ENCODE peak calls at places on chromosomes 12 and 14, in ten cellular contexts. One of them, this sample, is unnamed. For H3K4me1, the result is how much of the 10 kb centered on the place peaks cover.

GRCh38 chr12:42090899-42091298 is 53.8 kb downstream of the GXYLT1 start:
- DNase-seq in kidney: no peak
- DNase-seq in uterus: no peak
- DNase-seq in OCI-LY7: no peak
- DNase-seq in trophoblast cell: peak
- DNase-seq in heart left ventricle: no peak
- DNase-seq in fibroblast of lung: peak
- DNase-seq in mesenchymal stem cell: peak
- DNase-seq in stomach: no peak
- DNase-seq in cardiac muscle cell: no peak
- DNase-seq in this sample: no peak

GRCh38 chr12:118136559-118137003 is 657 bp downstream of the PEBP1 start:
- DNase-seq in kidney: peak
- DNase-seq in uterus: peak
- DNase-seq in OCI-LY7: peak
- DNase-seq in trophoblast cell: peak
- DNase-seq in heart left ventricle: peak
- DNase-seq in fibroblast of lung: peak
- DNase-seq in mesenchymal stem cell: peak
- DNase-seq in stomach: peak
- DNase-seq in cardiac muscle cell: peak
- DNase-seq in this sample: no peak

GRCh38 chr12:9039397-9039977 is 50.1 kb downstream of the KLRG1 start:
- DNase-seq in kidney: no peak
- DNase-seq in uterus: no peak
- DNase-seq in OCI-LY7: peak
- DNase-seq in trophoblast cell: peak
- DNase-seq in heart left ventricle: no peak
- DNase-seq in fibroblast of lung: peak
- DNase-seq in mesenchymal stem cell: peak
- DNase-seq in stomach: no peak
- DNase-seq in cardiac muscle cell: peak
- DNase-seq in this sample: no peak

GRCh38 chr12:68842123-68842522 is 34.1 kb downstream of the MDM2 start:
- DNase-seq in kidney: no peak
- DNase-seq in uterus: no peak
- DNase-seq in OCI-LY7: no peak
- DNase-seq in trophoblast cell: no peak
- DNase-seq in heart left ventricle: no peak
- DNase-seq in fibroblast of lung: no peak
- DNase-seq in mesenchymal stem cell: no peak
- DNase-seq in stomach: no peak
- DNase-seq in cardiac muscle cell: no peak
- DNase-seq in this sample: no peak

GRCh38 chr12:95073698-95074520 is 491 bp upstream of the NR2C1 start:
- DNase-seq in kidney: peak
- DNase-seq in uterus: no peak
- DNase-seq in OCI-LY7: no peak
- DNase-seq in trophoblast cell: no peak
- DNase-seq in heart left ventricle: no peak
- DNase-seq in fibroblast of lung: no peak
- DNase-seq in mesenchymal stem cell: no peak
- DNase-seq in stomach: no peak
- DNase-seq in cardiac muscle cell: no peak
- DNase-seq in this sample: no peak

GRCh38 chr12:115660211-115660805 is 617.2 kb downstream of the MED13L start:
- DNase-seq in kidney: no peak
- DNase-seq in uterus: peak
- DNase-seq in OCI-LY7: no peak
- DNase-seq in trophoblast cell: no peak
- DNase-seq in heart left ventricle: peak
- DNase-seq in fibroblast of lung: no peak
- DNase-seq in mesenchymal stem cell: no peak
- DNase-seq in stomach: peak
- DNase-seq in cardiac muscle cell: no peak
- DNase-seq in this sample: no peak

GRCh38 chr12:27864521-27864920 is 84.5 kb upstream of the MANSC4 start:
- DNase-seq in kidney: no peak
- DNase-seq in uterus: no peak
- DNase-seq in OCI-LY7: no peak
- DNase-seq in trophoblast cell: peak
- DNase-seq in heart left ventricle: no peak
- DNase-seq in fibroblast of lung: peak
- DNase-seq in mesenchymal stem cell: no peak
- DNase-seq in stomach: no peak
- DNase-seq in cardiac muscle cell: no peak
- DNase-seq in this sample: no peak

GRCh38 chr12:50999139-50999538 is 27.0 kb downstream of the SLC11A2 start:
- DNase-seq in kidney: no peak
- DNase-seq in uterus: no peak
- DNase-seq in OCI-LY7: no peak
- DNase-seq in trophoblast cell: peak
- DNase-seq in heart left ventricle: no peak
- DNase-seq in fibroblast of lung: peak
- DNase-seq in mesenchymal stem cell: no peak
- DNase-seq in stomach: no peak
- DNase-seq in cardiac muscle cell: no peak
- DNase-seq in this sample: no peak

GRCh38 chr12:53045646-53046045 is 4.2 kb upstream of the TNS2 start:
- DNase-seq in kidney: no peak
- DNase-seq in uterus: peak
- DNase-seq in OCI-LY7: no peak
- DNase-seq in trophoblast cell: no peak
- DNase-seq in heart left ventricle: no peak
- DNase-seq in fibroblast of lung: no peak
- DNase-seq in mesenchymal stem cell: no peak
- DNase-seq in stomach: no peak
- DNase-seq in cardiac muscle cell: no peak
- DNase-seq in this sample: no peak

GRCh38 chr12:53044052-53044581 is 5.7 kb upstream of the TNS2 start:
- DNase-seq in kidney: no peak
- DNase-seq in uterus: no peak
- DNase-seq in OCI-LY7: no peak
- DNase-seq in trophoblast cell: no peak
- DNase-seq in heart left ventricle: no peak
- DNase-seq in fibroblast of lung: no peak
- DNase-seq in mesenchymal stem cell: no peak
- DNase-seq in stomach: no peak
- DNase-seq in cardiac muscle cell: no peak
- DNase-seq in this sample: no peak

GRCh38 chr12:53039851-53040250 is 10.0 kb upstream of the TNS2 start:
- DNase-seq in kidney: no peak
- DNase-seq in uterus: no peak
- DNase-seq in OCI-LY7: no peak
- DNase-seq in trophoblast cell: no peak
- DNase-seq in heart left ventricle: no peak
- DNase-seq in fibroblast of lung: no peak
- DNase-seq in mesenchymal stem cell: no peak
- DNase-seq in stomach: no peak
- DNase-seq in cardiac muscle cell: no peak
- DNase-seq in this sample: no peak

GRCh38 chr12:53044896-53045571 is 4.8 kb upstream of the TNS2 start:
- DNase-seq in kidney: no peak
- DNase-seq in uterus: no peak
- DNase-seq in OCI-LY7: no peak
- DNase-seq in trophoblast cell: no peak
- DNase-seq in heart left ventricle: no peak
- DNase-seq in fibroblast of lung: no peak
- DNase-seq in mesenchymal stem cell: no peak
- DNase-seq in stomach: no peak
- DNase-seq in cardiac muscle cell: no peak
- DNase-seq in this sample: peak

DNA sequence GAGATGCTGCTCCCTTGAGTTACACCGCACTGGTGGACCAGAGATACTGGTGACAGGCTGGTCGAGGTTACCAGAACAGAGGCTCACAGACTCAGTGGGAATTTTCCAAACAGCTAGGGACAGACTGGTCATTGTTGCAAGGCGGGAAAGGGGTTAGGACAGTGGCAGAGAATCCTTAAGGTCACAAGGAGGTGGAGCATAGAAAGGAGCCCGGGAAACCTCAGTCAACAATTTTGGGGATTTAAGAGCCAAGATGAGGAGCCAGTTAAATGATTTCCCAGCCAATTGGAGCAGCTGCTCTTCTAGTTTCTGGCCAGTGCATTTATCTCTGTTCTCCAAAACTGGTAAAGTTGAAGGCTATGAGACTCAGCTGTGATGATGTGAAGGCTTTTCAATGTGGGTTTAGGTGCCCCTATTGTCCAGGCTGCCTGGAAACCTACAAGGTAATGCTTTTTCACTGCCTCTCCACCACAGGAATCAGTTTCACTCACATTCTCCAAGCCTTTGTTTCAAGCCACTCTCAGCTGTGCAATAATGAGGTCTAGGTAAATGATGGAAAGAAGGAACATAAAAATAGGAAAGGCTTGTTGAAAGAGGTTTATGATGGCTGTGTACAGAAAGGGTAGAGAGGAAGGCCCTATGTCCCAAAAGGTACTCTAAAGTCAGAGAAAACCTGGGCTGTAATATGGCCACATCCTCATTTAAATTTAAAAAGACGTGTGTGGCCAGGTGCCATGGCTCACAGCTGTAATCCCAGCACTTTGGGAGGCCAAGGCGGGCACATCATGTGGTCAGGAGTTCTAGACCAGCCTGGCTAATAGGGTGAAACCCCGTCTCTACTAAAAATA is 7.0 kb upstream of the TNS2 start:
- DNase-seq in kidney: no peak
- DNase-seq in uterus: no peak
- DNase-seq in OCI-LY7: no peak
- DNase-seq in trophoblast cell: no peak
- DNase-seq in heart left ventricle: no peak
- DNase-seq in fibroblast of lung: no peak
- DNase-seq in mesenchymal stem cell: no peak
- DNase-seq in stomach: no peak
- DNase-seq in cardiac muscle cell: no peak
- DNase-seq in this sample: no peak
- H3K4me1 ChIP-seq in kidney: under half
- H3K4me1 ChIP-seq in uterus: under half
- H3K4me1 ChIP-seq in OCI-LY7: under half
- H3K4me1 ChIP-seq in trophoblast cell: under half
- H3K4me1 ChIP-seq in heart left ventricle: under half
- H3K4me1 ChIP-seq in fibroblast of lung: under half
- H3K4me1 ChIP-seq in mesenchymal stem cell: under half
- H3K4me1 ChIP-seq in stomach: under half
- H3K4me1 ChIP-seq in cardiac muscle cell: under half
- H3K4me1 ChIP-seq in this sample: under half

GRCh38 chr12:124792961-124793441 is 70.7 kb downstream of the SCARB1 start:
- DNase-seq in kidney: no peak
- DNase-seq in uterus: no peak
- DNase-seq in OCI-LY7: no peak
- DNase-seq in trophoblast cell: peak
- DNase-seq in heart left ventricle: no peak
- DNase-seq in fibroblast of lung: peak
- DNase-seq in mesenchymal stem cell: no peak
- DNase-seq in stomach: no peak
- DNase-seq in cardiac muscle cell: no peak
- DNase-seq in this sample: no peak

GRCh38 chr12:124788936-124789555 is 74.6 kb downstream of the SCARB1 start:
- DNase-seq in kidney: no peak
- DNase-seq in uterus: no peak
- DNase-seq in OCI-LY7: no peak
- DNase-seq in trophoblast cell: no peak
- DNase-seq in heart left ventricle: no peak
- DNase-seq in fibroblast of lung: no peak
- DNase-seq in mesenchymal stem cell: no peak
- DNase-seq in stomach: no peak
- DNase-seq in cardiac muscle cell: no peak
- DNase-seq in this sample: no peak

GRCh38 chr12:124790650-124791400 is 72.8 kb downstream of the SCARB1 start:
- DNase-seq in kidney: no peak
- DNase-seq in uterus: no peak
- DNase-seq in OCI-LY7: no peak
- DNase-seq in trophoblast cell: no peak
- DNase-seq in heart left ventricle: no peak
- DNase-seq in fibroblast of lung: no peak
- DNase-seq in mesenchymal stem cell: no peak
- DNase-seq in stomach: no peak
- DNase-seq in cardiac muscle cell: no peak
- DNase-seq in this sample: no peak

GRCh38 chr12:124795081-124795948 is 68.3 kb downstream of the SCARB1 start:
- DNase-seq in kidney: no peak
- DNase-seq in uterus: no peak
- DNase-seq in OCI-LY7: no peak
- DNase-seq in trophoblast cell: no peak
- DNase-seq in heart left ventricle: no peak
- DNase-seq in fibroblast of lung: no peak
- DNase-seq in mesenchymal stem cell: no peak
- DNase-seq in stomach: no peak
- DNase-seq in cardiac muscle cell: no peak
- DNase-seq in this sample: no peak

GRCh38 chr12:124792177-124792576 is 71.5 kb downstream of the SCARB1 start:
- DNase-seq in kidney: no peak
- DNase-seq in uterus: no peak
- DNase-seq in OCI-LY7: no peak
- DNase-seq in trophoblast cell: no peak
- DNase-seq in heart left ventricle: no peak
- DNase-seq in fibroblast of lung: no peak
- DNase-seq in mesenchymal stem cell: no peak
- DNase-seq in stomach: no peak
- DNase-seq in cardiac muscle cell: no peak
- DNase-seq in this sample: no peak
- H3K27ac ChIP-seq in kidney: no peak
- H3K27ac ChIP-seq in uterus: no peak
- H3K27ac ChIP-seq in OCI-LY7: no peak
- H3K27ac ChIP-seq in trophoblast cell: no peak
- H3K27ac ChIP-seq in heart left ventricle: no peak
- H3K27ac ChIP-seq in fibroblast of lung: no peak
- H3K27ac ChIP-seq in mesenchymal stem cell: no peak
- H3K27ac ChIP-seq in stomach: no peak
- H3K27ac ChIP-seq in cardiac muscle cell: no peak
- H3K27ac ChIP-seq in this sample: no peak

GRCh38 chr14:54681819-54682261 is 114.9 kb downstream of the SAMD4A start:
- DNase-seq in kidney: no peak
- DNase-seq in uterus: no peak
- DNase-seq in OCI-LY7: no peak
- DNase-seq in trophoblast cell: no peak
- DNase-seq in heart left ventricle: no peak
- DNase-seq in fibroblast of lung: peak
- DNase-seq in mesenchymal stem cell: peak
- DNase-seq in stomach: no peak
- DNase-seq in cardiac muscle cell: no peak
- DNase-seq in this sample: no peak

GRCh38 chr14:54680636-54681035 is 113.7 kb downstream of the SAMD4A start:
- DNase-seq in kidney: no peak
- DNase-seq in uterus: no peak
- DNase-seq in OCI-LY7: no peak
- DNase-seq in trophoblast cell: no peak
- DNase-seq in heart left ventricle: no peak
- DNase-seq in fibroblast of lung: no peak
- DNase-seq in mesenchymal stem cell: no peak
- DNase-seq in stomach: no peak
- DNase-seq in cardiac muscle cell: no peak
- DNase-seq in this sample: no peak

GRCh38 chr14:54685286-54685845 is 118.4 kb downstream of the SAMD4A start:
- DNase-seq in kidney: no peak
- DNase-seq in uterus: no peak
- DNase-seq in OCI-LY7: no peak
- DNase-seq in trophoblast cell: no peak
- DNase-seq in heart left ventricle: no peak
- DNase-seq in fibroblast of lung: peak
- DNase-seq in mesenchymal stem cell: no peak
- DNase-seq in stomach: no peak
- DNase-seq in cardiac muscle cell: no peak
- DNase-seq in this sample: no peak

GRCh38 chr14:54683882-54684794 is 117.2 kb downstream of the SAMD4A start:
- DNase-seq in kidney: peak
- DNase-seq in uterus: peak
- DNase-seq in OCI-LY7: no peak
- DNase-seq in trophoblast cell: peak
- DNase-seq in heart left ventricle: no peak
- DNase-seq in fibroblast of lung: peak
- DNase-seq in mesenchymal stem cell: peak
- DNase-seq in stomach: no peak
- DNase-seq in cardiac muscle cell: no peak
- DNase-seq in this sample: no peak

DNA sequence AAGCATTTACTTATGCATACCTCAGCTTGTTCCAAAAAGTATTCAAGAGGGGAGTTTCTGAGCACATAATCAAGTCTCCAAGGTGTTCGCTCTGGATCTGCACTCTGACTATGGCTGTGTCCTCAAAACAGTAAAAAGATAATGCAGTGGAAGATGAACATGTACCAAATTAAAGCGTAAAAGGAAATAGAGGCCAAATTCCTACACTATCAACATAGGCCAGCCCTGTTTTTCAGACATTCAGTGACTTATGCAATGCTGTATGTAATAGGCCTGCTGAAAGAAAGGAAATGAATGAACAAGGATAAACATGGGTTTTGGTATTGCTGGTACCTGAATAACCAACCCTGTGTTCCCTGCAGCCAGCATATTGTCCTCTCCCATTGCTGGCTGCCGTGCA is 115.7 kb downstream of the SAMD4A start:
- DNase-seq in kidney: no peak
- DNase-seq in uterus: no peak
- DNase-seq in OCI-LY7: no peak
- DNase-seq in trophoblast cell: no peak
- DNase-seq in heart left ventricle: no peak
- DNase-seq in fibroblast of lung: no peak
- DNase-seq in mesenchymal stem cell: no peak
- DNase-seq in stomach: no peak
- DNase-seq in cardiac muscle cell: no peak
- DNase-seq in this sample: no peak
- H3K4me1 ChIP-seq in kidney: under half
- H3K4me1 ChIP-seq in uterus: under half
- H3K4me1 ChIP-seq in OCI-LY7: under half
- H3K4me1 ChIP-seq in trophoblast cell: under half
- H3K4me1 ChIP-seq in heart left ventricle: half or more
- H3K4me1 ChIP-seq in fibroblast of lung: under half
- H3K4me1 ChIP-seq in mesenchymal stem cell: under half
- H3K4me1 ChIP-seq in stomach: under half
- H3K4me1 ChIP-seq in cardiac muscle cell: half or more
- H3K4me1 ChIP-seq in this sample: under half

GRCh38 chr12:54279632-54280400 is at the start of gene CBX5:
- DNase-seq in kidney: peak
- DNase-seq in uterus: peak
- DNase-seq in OCI-LY7: peak
- DNase-seq in trophoblast cell: peak
- DNase-seq in heart left ventricle: peak
- DNase-seq in fibroblast of lung: peak
- DNase-seq in mesenchymal stem cell: peak
- DNase-seq in stomach: peak
- DNase-seq in cardiac muscle cell: peak
- DNase-seq in this sample: peak

GRCh38 chr12:54277823-54278276 is 2.1 kb downstream of the CBX5 start:
- DNase-seq in kidney: no peak
- DNase-seq in uterus: no peak
- DNase-seq in OCI-LY7: no peak
- DNase-seq in trophoblast cell: peak
- DNase-seq in heart left ventricle: no peak
- DNase-seq in fibroblast of lung: peak
- DNase-seq in mesenchymal stem cell: peak
- DNase-seq in stomach: no peak
- DNase-seq in cardiac muscle cell: no peak
- DNase-seq in this sample: no peak

GRCh38 chr12:54273981-54274380 is 5.9 kb downstream of the CBX5 start:
- DNase-seq in kidney: no peak
- DNase-seq in uterus: no peak
- DNase-seq in OCI-LY7: no peak
- DNase-seq in trophoblast cell: no peak
- DNase-seq in heart left ventricle: no peak
- DNase-seq in fibroblast of lung: no peak
- DNase-seq in mesenchymal stem cell: no peak
- DNase-seq in stomach: no peak
- DNase-seq in cardiac muscle cell: no peak
- DNase-seq in this sample: no peak

GRCh38 chr12:54279227-54279631 is 693 bp downstream of the CBX5 start:
- DNase-seq in kidney: no peak
- DNase-seq in uterus: no peak
- DNase-seq in OCI-LY7: no peak
- DNase-seq in trophoblast cell: peak
- DNase-seq in heart left ventricle: no peak
- DNase-seq in fibroblast of lung: no peak
- DNase-seq in mesenchymal stem cell: no peak
- DNase-seq in stomach: no peak
- DNase-seq in cardiac muscle cell: no peak
- DNase-seq in this sample: no peak

GRCh38 chr12:54276368-54276767 is 3.6 kb downstream of the CBX5 start:
- DNase-seq in kidney: no peak
- DNase-seq in uterus: no peak
- DNase-seq in OCI-LY7: no peak
- DNase-seq in trophoblast cell: no peak
- DNase-seq in heart left ventricle: no peak
- DNase-seq in fibroblast of lung: no peak
- DNase-seq in mesenchymal stem cell: no peak
- DNase-seq in stomach: no peak
- DNase-seq in cardiac muscle cell: no peak
- DNase-seq in this sample: no peak
- H3K27ac ChIP-seq in kidney: no peak
- H3K27ac ChIP-seq in uterus: no peak
- H3K27ac ChIP-seq in OCI-LY7: peak
- H3K27ac ChIP-seq in trophoblast cell: no peak
- H3K27ac ChIP-seq in heart left ventricle: no peak
- H3K27ac ChIP-seq in fibroblast of lung: no peak
- H3K27ac ChIP-seq in mesenchymal stem cell: no peak
- H3K27ac ChIP-seq in stomach: no peak
- H3K27ac ChIP-seq in cardiac muscle cell: no peak
- H3K27ac ChIP-seq in this sample: no peak

This sample was measured in ascending aorta.